ENCODE peak calls at places on chromosomes 11 and 22, in ten cellular contexts. G is K562, S is transverse colon, N is Panc1, P is stomach, B is HCT116, M is H1, O is breast epithelium, I is prostate gland, L is GM12891. Q is an unnamed sample.

GRCh38 chr11:78424334-78425270 is 7.0 kb upstream of the GAB2 start:
- DNase-seq in L (no peak), I (no peak), P (no peak), N (no peak), G (no peak), O (no peak), M (no peak), B (no peak), S (no peak), Q (peak; percentile 44)

GRCh38 chr11:32113637-32114203 is 22.8 kb downstream of the RCN1 start:
- DNase-seq in L (no peak), I (no peak), O (no peak), G (no peak), B (no peak), M (no peak), N (no peak), P (no peak), S (no peak), Q (no peak)

GRCh38 chr22:31637375-31637937 is 24.6 kb downstream of the PISD start:
- DNase-seq in O (no peak), L (peak; percentile 58), I (no peak), N (no peak), S (no peak), B (no peak), M (no peak), G (no peak), P (no peak), Q (no peak)

GRCh38 chr11:68749061-68749491 is 2.2 kb downstream of the TESMIN start:
- DNase-seq in I (no peak), B (no peak), P (no peak), S (no peak), L (no peak), N (no peak), G (no peak), O (no peak), M (no peak), Q (peak; percentile 82)

GRCh38 chr11:8360086-8360828 is 96.6 kb upstream of the LMO1 start:
- DNase-seq in I (no peak), M (no peak), S (no peak), N (no peak), L (no peak), G (no peak), B (no peak), O (no peak), P (no peak), Q (no peak)

GRCh38 chr11:57424802-57425564 is 1.9 kb downstream of the SLC43A3 start:
- DNase-seq in S (peak; percentile 66), P (peak; percentile 56), G (peak; percentile 72), O (peak; percentile 70), M (no peak), I (peak; percentile 16), B (no peak), L (peak; percentile 60), N (no peak), Q (peak; percentile 97)

GRCh38 chr11:73333173-73333572 is 25.1 kb downstream of the ARHGEF17 start:
- DNase-seq in O (no peak), L (no peak), I (no peak), N (no peak), P (no peak), M (no peak), B (no peak), S (no peak), G (no peak), Q (no peak)

GRCh38 chr22:40679964-40680818 is 907 bp downstream of the MCHR1 start:
- DNase-seq in B (no peak), N (no peak), M (no peak), P (no peak), O (no peak), I (no peak), L (no peak), G (no peak), S (no peak), Q (peak; percentile 38)

GRCh38 chr11:94870422-94870821 is 102.3 kb downstream of the AMOTL1 start:
- DNase-seq in P (no peak), O (no peak), I (no peak), G (no peak), L (no peak), M (no peak), N (no peak), B (no peak), S (no peak), Q (no peak)

GRCh38 chr11:48101044-48101733 is 115.4 kb upstream of the OR4B1 start:
- DNase-seq in L (no peak), S (no peak), O (no peak), G (no peak), N (no peak), M (no peak), I (no peak), B (no peak), P (no peak), Q (no peak)

GRCh38 chr22:27667121-27667843 is 134.3 kb downstream of the MN1 start:
- DNase-seq in S (no peak), N (no peak), B (no peak), O (no peak), L (no peak), M (no peak), G (no peak), P (no peak), I (no peak), Q (no peak)

GRCh38 chr11:116792144-116792868 is 627 bp upstream of the APOA5 start:
- DNase-seq in I (no peak), N (no peak), P (no peak), M (no peak), S (no peak), B (no peak), L (no peak), O (no peak), G (no peak), Q (no peak)
- TF ChIP-seq POLR2AphosphoS5 in I (no peak), N (no peak), P (no peak), M (no peak), S (no peak), B (no peak), L (no peak), O (no peak), G (no peak), Q (no peak)

GRCh38 chr22:22072169-22072836 is 89.7 kb upstream of the TOP3B start:
- DNase-seq in P (no peak), B (no peak), O (no peak), S (no peak), I (no peak), N (no peak), L (no peak), G (no peak), M (no peak), Q (no peak)

GRCh38 chr22:22074634-22075381 is 92.2 kb upstream of the TOP3B start:
- DNase-seq in G (no peak), P (no peak), M (no peak), B (no peak), L (no peak), I (no peak), N (no peak), S (no peak), O (no peak), Q (no peak)

GRCh38 chr22:22075382-22076163 is 93.0 kb upstream of the TOP3B start:
- DNase-seq in G (no peak), O (no peak), M (no peak), S (no peak), L (no peak), B (no peak), I (no peak), P (no peak), N (no peak), Q (no peak)

GRCh38 chr22:22076361-22076760 is 93.8 kb upstream of the TOP3B start:
- DNase-seq in P (no peak), B (no peak), G (no peak), S (no peak), M (no peak), L (no peak), N (no peak), O (no peak), I (no peak), Q (no peak)

DNA sequence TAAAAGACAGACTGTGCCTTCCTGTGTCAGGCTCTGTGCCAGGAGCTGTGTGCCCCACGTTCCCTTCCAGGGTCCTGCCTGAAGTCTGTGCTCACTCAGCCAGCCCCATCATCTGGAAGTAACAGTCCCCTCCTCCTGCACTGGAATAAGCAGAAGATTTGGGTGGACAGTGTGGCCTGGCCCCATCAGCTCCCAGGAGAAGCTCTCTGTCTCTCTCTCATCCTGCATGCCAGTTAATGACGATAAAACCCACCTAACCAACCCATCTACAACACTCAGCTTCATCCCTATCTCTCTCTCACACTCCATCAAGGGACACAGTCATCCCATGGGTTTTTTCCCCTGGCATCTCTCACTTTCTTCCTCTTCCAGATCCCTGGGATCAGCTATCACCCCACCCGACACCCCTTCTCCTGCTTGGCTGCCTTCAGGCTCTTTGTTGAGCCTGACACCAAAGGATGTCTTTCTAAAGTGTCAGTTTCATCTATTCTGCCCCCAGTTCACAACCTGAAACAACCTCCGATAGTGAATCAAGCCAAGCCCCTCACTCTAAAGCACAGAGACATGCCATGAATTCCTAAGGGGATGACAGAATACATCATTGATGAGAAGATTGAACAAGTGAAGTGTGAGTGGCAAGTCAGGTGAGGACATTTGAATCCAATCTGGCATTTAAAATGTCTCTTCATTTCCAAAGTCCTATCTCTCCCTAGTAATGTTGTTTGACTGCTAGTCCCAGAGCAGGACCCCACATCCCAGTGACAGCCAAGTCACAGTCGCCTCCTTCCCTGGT is 91.4 kb upstream of the TOP3B start:
- DNase-seq in G (no peak), N (no peak), S (no peak), L (no peak), O (no peak), M (no peak), I (no peak), P (no peak), B (no peak), Q (no peak)
- TF ChIP-seq POLR2AphosphoS5 in G (no peak), N (no peak), S (no peak), L (no peak), O (no peak), M (no peak), I (no peak), P (no peak), B (no peak), Q (no peak)

GRCh38 chr11:119432484-119433368 is 9.8 kb upstream of the THY1 start:
- DNase-seq in S (no peak), L (no peak), B (no peak), O (no peak), N (no peak), I (no peak), P (no peak), G (no peak), M (no peak), Q (no peak)
- TF ChIP-seq POLR2AphosphoS5 in S (no peak), L (no peak), B (no peak), O (no peak), N (no peak), I (no peak), P (no peak), G (no peak), M (no peak), Q (no peak)

DNA sequence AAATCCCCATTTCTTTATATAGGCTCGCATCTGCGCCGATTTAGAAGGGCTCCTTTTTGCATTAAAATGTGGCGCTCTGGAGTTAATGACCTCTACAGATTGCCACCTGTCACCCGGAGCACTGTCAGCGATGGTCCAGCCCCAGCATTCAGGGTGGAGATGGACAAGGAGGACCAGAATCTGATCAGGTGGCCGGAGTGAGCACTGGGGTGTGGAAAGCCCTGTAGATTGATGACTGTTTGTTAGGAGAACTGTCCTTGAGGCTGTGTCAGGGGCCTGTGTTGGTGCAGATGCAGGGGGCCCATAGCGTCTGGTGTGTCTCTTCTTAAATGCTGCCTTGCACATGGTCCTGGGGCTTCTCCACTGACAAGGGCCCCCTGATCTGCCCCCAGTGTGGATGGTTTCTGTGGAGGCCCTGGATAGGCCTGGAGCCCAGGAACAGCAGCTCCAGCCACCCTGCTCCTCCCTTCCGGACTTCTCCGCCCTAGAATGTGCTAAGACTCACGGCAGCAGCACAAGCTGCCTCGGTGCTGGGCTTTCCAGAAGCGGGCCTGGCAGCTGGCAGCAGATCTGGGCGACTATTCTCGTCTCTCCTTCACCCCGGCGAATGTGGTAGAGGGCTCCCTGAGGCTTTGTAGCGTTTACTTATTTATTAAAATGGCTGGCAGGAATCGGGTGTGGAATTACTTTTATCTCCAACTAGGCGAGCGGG is 1333.3 kb downstream of the BRD1 start:
- DNase-seq in N (no peak), O (no peak), B (no peak), G (no peak), L (no peak), M (no peak), S (no peak), I (no peak), P (no peak), Q (no peak)
- TF ChIP-seq POLR2AphosphoS5 in N (no peak), O (no peak), B (no peak), G (no peak), L (no peak), M (no peak), S (no peak), I (no peak), P (no peak), Q (no peak)

Q was measured in endothelial cell of umbilical vein.